ENCODE peak calls at places on chromosome 4, in six cellular contexts. One of them, this sample, is unnamed.

GRCh38 chr4:152309418-152309817 is 226.5 kb downstream of the FBXW7 start:
- DNase-seq in astrocyte: no peak
- DNase-seq in MV-4-11: no peak
- DNase-seq in HS-27A: no peak
- DNase-seq in left colon: no peak
- DNase-seq in neuronal stem cell: no peak
- DNase-seq in this sample: no peak

GRCh38 chr4:155796031-155796430 is 37.2 kb downstream of the GUCY1B1 start:
- DNase-seq in astrocyte: peak; percentile 82
- DNase-seq in MV-4-11: peak; percentile 2
- DNase-seq in HS-27A: no peak
- DNase-seq in left colon: no peak
- DNase-seq in neuronal stem cell: no peak
- DNase-seq in this sample: peak; percentile 52

GRCh38 chr4:161762796-161763195 is 401.0 kb downstream of the FSTL5 start:
- DNase-seq in astrocyte: peak; percentile 81
- DNase-seq in MV-4-11: no peak
- DNase-seq in HS-27A: no peak
- DNase-seq in left colon: no peak
- DNase-seq in neuronal stem cell: no peak
- DNase-seq in this sample: peak; percentile 6

GRCh38 chr4:104879367-104879766 is 267.3 kb upstream of the TET2 start:
- DNase-seq in astrocyte: peak; percentile 6
- DNase-seq in MV-4-11: peak; percentile 68
- DNase-seq in HS-27A: no peak
- DNase-seq in left colon: no peak
- DNase-seq in neuronal stem cell: no peak
- DNase-seq in this sample: no peak

GRCh38 chr4:156575430-156576073 is 396.0 kb downstream of the PDGFC start:
- DNase-seq in astrocyte: peak; percentile 40
- DNase-seq in MV-4-11: peak; percentile 99
- DNase-seq in HS-27A: no peak
- DNase-seq in left colon: no peak
- DNase-seq in neuronal stem cell: no peak
- DNase-seq in this sample: no peak

GRCh38 chr4:140094701-140095420 is 59.1 kb downstream of the MAML3 start:
- DNase-seq in astrocyte: peak; percentile 68
- DNase-seq in MV-4-11: peak; percentile 94
- DNase-seq in HS-27A: no peak
- DNase-seq in left colon: peak; percentile 56
- DNase-seq in neuronal stem cell: no peak
- DNase-seq in this sample: peak; percentile 73

GRCh38 chr4:12145768-12146167 is 717.1 kb upstream of the HS3ST1 start:
- DNase-seq in astrocyte: no peak
- DNase-seq in MV-4-11: no peak
- DNase-seq in HS-27A: no peak
- DNase-seq in left colon: no peak
- DNase-seq in neuronal stem cell: no peak
- DNase-seq in this sample: no peak

GRCh38 chr4:41994461-41994860 is 4.1 kb downstream of the SLC30A9 start:
- DNase-seq in astrocyte: no peak
- DNase-seq in MV-4-11: no peak
- DNase-seq in HS-27A: no peak
- DNase-seq in left colon: no peak
- DNase-seq in neuronal stem cell: no peak
- DNase-seq in this sample: no peak

GRCh38 chr4:172996571-172997216 is 171.9 kb upstream of the GALNT7 start:
- DNase-seq in astrocyte: peak; percentile 87
- DNase-seq in MV-4-11: no peak
- DNase-seq in HS-27A: no peak
- DNase-seq in left colon: no peak
- DNase-seq in neuronal stem cell: no peak
- DNase-seq in this sample: peak; percentile 91

GRCh38 chr4:112057479-112057878 is 87.8 kb upstream of the FAM241A start:
- DNase-seq in astrocyte: no peak
- DNase-seq in MV-4-11: no peak
- DNase-seq in HS-27A: no peak
- DNase-seq in left colon: no peak
- DNase-seq in neuronal stem cell: no peak
- DNase-seq in this sample: no peak

GRCh38 chr4:11428161-11428700 is 463 bp downstream of the HS3ST1 start:
- DNase-seq in astrocyte: no peak
- DNase-seq in MV-4-11: no peak
- DNase-seq in HS-27A: no peak
- DNase-seq in left colon: no peak
- DNase-seq in neuronal stem cell: peak; percentile 12
- DNase-seq in this sample: no peak

GRCh38 chr4:101328063-101328602 is 19.2 kb downstream of the PPP3CA start:
- DNase-seq in astrocyte: no peak
- DNase-seq in MV-4-11: no peak
- DNase-seq in HS-27A: no peak
- DNase-seq in left colon: no peak
- DNase-seq in neuronal stem cell: no peak
- DNase-seq in this sample: no peak

GRCh38 chr4:108592674-108592986 is 27.7 kb upstream of the RPL34 start:
- DNase-seq in astrocyte: no peak
- DNase-seq in MV-4-11: no peak
- DNase-seq in HS-27A: no peak
- DNase-seq in left colon: no peak
- DNase-seq in neuronal stem cell: no peak
- DNase-seq in this sample: no peak